ENCODE peak calls at places on chromosome 22, in seven cellular contexts. P is H9, B is neuronal stem cell, G is mesendoderm, E is IMR-90, D is H1, L is mesenchymal stem cell. M is an unnamed sample.

GRCh38 chr22:19576460-19577421 is 52.5 kb upstream of the CLDN5 start:
- DNase-seq in B (no peak), P (peak; percentile 58), E (peak; percentile 69), G (peak; percentile 30), D (no peak), L (peak; percentile 74), M (peak; percentile 2)

GRCh38 chr22:23518381-23519187 is 61.5 kb downstream of the IGLL1 start:
- DNase-seq in D (no peak), P (no peak), B (no peak), G (peak; percentile 61), L (no peak), E (no peak), M (no peak)

GRCh38 chr22:37401401-37401859 is 25.8 kb downstream of the ELFN2 start:
- DNase-seq in G (no peak), E (peak; percentile 23), P (no peak), B (no peak), L (no peak), D (no peak), M (no peak)

GRCh38 chr22:17077255-17077654 is 7.5 kb upstream of the IL17RA start:
- DNase-seq in B (no peak), L (peak; percentile 37), D (no peak), E (peak; percentile 88), G (no peak), P (no peak), M (peak; percentile 81)

GRCh38 chr22:32106930-32107329 is 52.2 kb downstream of the C22orf42 start:
- DNase-seq in L (no peak), G (peak; percentile 55), D (no peak), P (peak; percentile 56), B (peak; percentile 36), E (no peak), M (no peak)

GRCh38 chr22:24855794-24856193 is 49.8 kb downstream of the SGSM1 start:
- DNase-seq in E (no peak), G (no peak), L (no peak), P (no peak), D (no peak), B (no peak), M (no peak)

GRCh38 chr22:31177420-31178162 is 17.6 kb downstream of the RNF185 start:
- DNase-seq in P (no peak), E (peak; percentile 96), D (no peak), B (no peak), L (peak; percentile 69), G (no peak), M (peak; percentile 92)

GRCh38 chr22:38284042-38284402 is 11.2 kb upstream of the TMEM184B start:
- DNase-seq in D (no peak), P (no peak), G (peak; percentile 38), B (no peak), L (peak; percentile 97), E (peak; percentile 96), M (peak; percentile 95)

GRCh38 chr22:37972527-37972926 is 11.8 kb downstream of the SOX10 start:
- DNase-seq in D (no peak), P (no peak), B (no peak), E (no peak), L (no peak), G (no peak), M (no peak)

GRCh38 chr22:38872831-38873248 is 824 bp upstream of the CBX6 start:
- DNase-seq in G (peak; percentile 51), E (peak; percentile 32), L (peak; percentile 61), B (no peak), P (peak; percentile 69), D (no peak), M (no peak)

GRCh38 chr22:43734370-43735005 is 77.6 kb downstream of the EFCAB6 start:
- DNase-seq in L (no peak), D (no peak), B (no peak), E (no peak), P (no peak), G (peak; percentile 16), M (peak; percentile 27)

GRCh38 chr22:24169439-24170058 is 11.7 kb upstream of the SUSD2 start:
- DNase-seq in G (no peak), D (no peak), E (no peak), P (no peak), B (no peak), L (no peak), M (no peak)

GRCh38 chr22:39927544-39927943 is 26.7 kb downstream of the GRAP2 start:
- DNase-seq in E (no peak), B (no peak), L (no peak), G (peak; percentile 68), D (no peak), P (peak; percentile 57), M (no peak)

GRCh38 chr22:31586137-31586920 is 75.7 kb downstream of the PISD start:
- DNase-seq in E (peak; percentile 87), D (no peak), B (no peak), G (no peak), P (no peak), L (peak; percentile 94), M (peak; percentile 90)

GRCh38 chr22:39997421-39997820 is 2.7 kb downstream of the FAM83F start:
- DNase-seq in B (no peak), P (no peak), L (no peak), D (no peak), G (no peak), E (no peak), M (no peak)

GRCh38 chr22:41619979-41620645 is 731 bp downstream of the DESI1 start:
- DNase-seq in L (peak; percentile 44), E (no peak), B (peak; percentile 3), P (peak; percentile 57), G (peak; percentile 79), D (no peak), M (peak; percentile 14)

GRCh38 chr22:31898911-31899310 is 45.4 kb upstream of the YWHAH start:
- DNase-seq in G (peak; percentile 12), P (no peak), E (no peak), L (no peak), B (peak; percentile 23), D (no peak), M (no peak)

GRCh38 chr22:17063372-17064106 is 21.3 kb upstream of the IL17RA start:
- DNase-seq in D (no peak), L (no peak), P (no peak), G (no peak), B (no peak), E (no peak), M (no peak)

GRCh38 chr22:48517039-48518030 is 1310.3 kb downstream of the BRD1 start:
- DNase-seq in L (no peak), B (no peak), D (no peak), G (no peak), E (no peak), P (no peak), M (no peak)

GRCh38 chr22:42834177-42834949 is 22.7 kb downstream of the ARFGAP3 start:
- DNase-seq in G (no peak), L (no peak), B (no peak), E (no peak), D (no peak), P (no peak), M (no peak)

GRCh38 chr22:38938221-38938620 is 19.2 kb upstream of the APOBEC3A start:
- DNase-seq in B (no peak), P (no peak), E (no peak), D (no peak), G (no peak), L (no peak), M (no peak)

GRCh38 chr22:38221908-38222796 is 20.4 kb downstream of the MAFF start:
- DNase-seq in L (no peak), P (peak; percentile 53), G (no peak), B (no peak), D (no peak), E (no peak), M (no peak)

GRCh38 chr22:42704896-42705295 is 15.8 kb downstream of the A4GALT start:
- DNase-seq in D (no peak), L (no peak), B (no peak), E (no peak), G (no peak), P (no peak), M (no peak)

GRCh38 chr22:42939941-42940653 is 74.9 kb downstream of the PACSIN2 start:
- DNase-seq in P (no peak), G (peak; percentile 78), B (no peak), E (peak; percentile 90), L (peak; percentile 93), D (no peak), M (no peak)

GRCh38 chr22:44193537-44193896 is 12.8 kb downstream of the PARVG start:
- DNase-seq in P (no peak), E (no peak), G (no peak), D (no peak), B (no peak), L (no peak), M (no peak)

GRCh38 chr22:50586416-50586815 is 3.8 kb upstream of the CHKB start:
- DNase-seq in D (no peak), G (no peak), P (no peak), B (no peak), E (no peak), L (no peak), M (no peak)
- H3K18ac ChIP-seq in D (no peak overlapping the region), G (no peak overlapping the region), P (no peak overlapping the region), B (no peak overlapping the region), E (no peak overlapping the region), L (no peak overlapping the region), M (no peak overlapping the region)

GRCh38 chr22:34526681-34527080 is 539.3 kb upstream of the ISX start:
- DNase-seq in L (no peak), D (no peak), B (no peak), E (no peak), P (no peak), G (no peak), M (no peak)
- H4K8ac ChIP-seq in L (no peak overlapping the region), D (no peak overlapping the region), B (no peak overlapping the region), E (no peak overlapping the region), P (no peak overlapping the region), G (no peak overlapping the region), M (no peak overlapping the region)

DNA sequence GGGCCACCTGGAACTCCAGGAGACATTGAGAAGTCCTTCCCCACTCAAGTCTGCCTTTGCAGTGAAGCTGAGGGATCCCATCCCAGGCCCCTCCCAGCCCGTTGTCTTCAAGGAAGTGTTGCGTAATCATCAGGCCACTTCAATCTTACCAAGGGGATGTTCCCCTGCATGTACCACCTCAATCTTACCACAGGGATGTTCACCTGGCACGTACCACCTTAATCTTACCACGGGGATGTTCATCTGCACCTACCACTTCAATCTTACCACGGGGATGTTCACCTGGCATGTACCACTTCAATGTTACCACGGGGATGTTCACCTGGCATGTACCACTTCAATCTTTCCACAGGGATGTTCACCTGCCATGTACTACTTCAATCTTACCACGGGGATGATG is 108.0 kb upstream of the SYN3 start:
- DNase-seq in L (no peak), D (no peak), G (peak; percentile 26), E (no peak), P (no peak), B (no peak), M (no peak)
- H3K18ac ChIP-seq in L (no peak overlapping the region), D (no peak overlapping the region), G (no peak overlapping the region), E (no peak overlapping the region), P (no peak overlapping the region), B (no peak overlapping the region), M (no peak overlapping the region)

GRCh38 chr22:46538816-46539163 is 1.4 kb upstream of the CELSR1 start:
- DNase-seq in D (no peak), B (no peak), E (peak; percentile 63), P (no peak), L (no peak), G (no peak), M (peak; percentile 59)

GRCh38 chr22:46536559-46537220 is 730 bp downstream of the CELSR1 start:
- DNase-seq in D (no peak), E (no peak), G (peak; percentile 20), P (no peak), L (no peak), B (peak; percentile 24), M (no peak)

GRCh38 chr22:46535876-46536558 is 1.4 kb downstream of the CELSR1 start:
- DNase-seq in D (no peak), G (no peak), B (no peak), P (no peak), L (no peak), E (no peak), M (no peak)

GRCh38 chr22:46537946-46538815 is 761 bp upstream of the CELSR1 start:
- DNase-seq in P (peak; percentile 61), L (no peak), D (no peak), E (peak; percentile 27), B (peak; percentile 41), G (peak; percentile 48), M (peak; percentile 59)

GRCh38 chr22:46537221-46537945 is at the start of gene CELSR1:
- DNase-seq in G (peak; percentile 50), L (no peak), B (peak; percentile 55), E (peak; percentile 11), D (no peak), P (peak; percentile 61), M (peak; percentile 62)
- H4K8ac ChIP-seq in G (no peak within 1 kb of the TSS), L (no peak within 1 kb of the TSS), B (no peak within 1 kb of the TSS), E (no peak within 1 kb of the TSS), D (peak within 1 kb of the TSS; percentile 58), P (no peak within 1 kb of the TSS), M (peak within 1 kb of the TSS; percentile 46)